ENCODE peak calls at places on chromosomes 12 and 14, in six cellular contexts. M is adrenal gland; E is RWPE2; S is K562; I is heart left ventricle; L is CD8-positive, alpha-beta memory T cell. C is an unnamed sample. For H3K27me3 and H3K4me1, the result is how much of the 10 kb centered on the place peaks cover.

GRCh38 chr14:106622200-106622745 is 1095.9 kb downstream of the TMEM121 start:
- DNase-seq in M (no peak), E (no peak), S (no peak), I (no peak), L (no peak), C (peak)

GRCh38 chr12:66111605-66112004 is 18.9 kb downstream of the LLPH start:
- DNase-seq in M (no peak), E (no peak), S (no peak), I (no peak), L (no peak), C (no peak)

GRCh38 chr12:69641546-69641945 is 30.8 kb upstream of the LRRC10 start:
- DNase-seq in M (no peak), E (no peak), S (no peak), I (no peak), L (no peak), C (no peak)

GRCh38 chr12:77772606-77773298 is 57.9 kb upstream of the NAV3 start:
- DNase-seq in M (no peak), E (no peak), S (no peak), I (no peak), L (no peak), C (no peak)

GRCh38 chr14:58677525-58677924 is 39.8 kb downstream of the DACT1 start:
- DNase-seq in M (no peak), E (no peak), S (no peak), I (no peak), L (no peak), C (peak)

GRCh38 chr14:83419420-83419819 is 1885.8 kb upstream of the SEL1L start:
- DNase-seq in M (no peak), E (no peak), S (no peak), I (no peak), L (no peak), C (no peak)

GRCh38 chr12:7833831-7834230 is 38.9 kb downstream of the SLC2A14 start:
- DNase-seq in M (no peak), E (no peak), S (no peak), I (no peak), L (no peak), C (no peak)

GRCh38 chr12:774051-774614 is 21.8 kb downstream of the WNK1 start:
- DNase-seq in M (no peak), E (no peak), S (no peak), I (no peak), L (no peak), C (no peak)

GRCh38 chr14:88468396-88468795 is 82.9 kb downstream of the SPATA7 start:
- DNase-seq in M (peak), E (no peak), S (no peak), I (no peak), L (no peak), C (no peak)

GRCh38 chr14:43651896-43652295 is 855.2 kb downstream of the FSCB start:
- DNase-seq in M (no peak), E (no peak), S (no peak), I (no peak), L (no peak), C (no peak)

GRCh38 chr12:102216086-102216691 is 18.6 kb upstream of the PMCH start:
- DNase-seq in M (no peak), E (no peak), S (no peak), I (no peak), L (no peak), C (no peak)

GRCh38 chr12:51788876-51789275 is 59.6 kb downstream of the FIGNL2 start:
- DNase-seq in M (no peak), E (no peak), S (no peak), I (no peak), L (no peak), C (no peak)

GRCh38 chr12:3377056-3377455 is 113.9 kb upstream of the PRMT8 start:
- DNase-seq in M (no peak), E (no peak), S (no peak), I (no peak), L (no peak), C (no peak)

GRCh38 chr12:66036317-66036716 is 94.2 kb downstream of the LLPH start:
- DNase-seq in M (peak), E (peak), S (no peak), I (peak), L (no peak), C (no peak)

GRCh38 chr12:132837693-132838463 is 9.2 kb upstream of the GOLGA3 start:
- DNase-seq in M (no peak), E (no peak), S (no peak), I (no peak), L (no peak), C (no peak)

GRCh38 chr14:54570651-54571415 is 3.9 kb downstream of the SAMD4A start:
- DNase-seq in M (no peak), E (no peak), S (no peak), I (no peak), L (no peak), C (peak)

GRCh38 chr14:58977366-58977765 is 211.1 kb upstream of the DAAM1 start:
- DNase-seq in M (no peak), E (no peak), S (no peak), I (no peak), L (no peak), C (no peak)

GRCh38 chr12:45388545-45388944 is 172.7 kb downstream of the ANO6 start:
- DNase-seq in M (peak), E (no peak), S (no peak), I (no peak), L (no peak), C (peak)

GRCh38 chr14:21894003-21894897 is 220.6 kb upstream of the OR4E1 start:
- DNase-seq in M (no peak), E (no peak), S (no peak), I (no peak), L (peak), C (peak)

GRCh38 chr14:64117671-64118402 is 176.3 kb downstream of the ESR2 start:
- DNase-seq in M (no peak), E (peak), S (no peak), I (peak), L (no peak), C (no peak)

GRCh38 chr12:19220861-19221466 is 91.4 kb downstream of the PLEKHA5 start:
- DNase-seq in M (no peak), E (no peak), S (no peak), I (no peak), L (no peak), C (no peak)

GRCh38 chr12:50041461-50041860 is 15.9 kb upstream of the ASIC1 start:
- DNase-seq in M (no peak), E (no peak), S (no peak), I (no peak), L (no peak), C (no peak)

GRCh38 chr14:104287301-104288009 is 149.1 kb downstream of the KIF26A start:
- DNase-seq in M (no peak), E (peak), S (no peak), I (peak), L (no peak), C (no peak)

DNA sequence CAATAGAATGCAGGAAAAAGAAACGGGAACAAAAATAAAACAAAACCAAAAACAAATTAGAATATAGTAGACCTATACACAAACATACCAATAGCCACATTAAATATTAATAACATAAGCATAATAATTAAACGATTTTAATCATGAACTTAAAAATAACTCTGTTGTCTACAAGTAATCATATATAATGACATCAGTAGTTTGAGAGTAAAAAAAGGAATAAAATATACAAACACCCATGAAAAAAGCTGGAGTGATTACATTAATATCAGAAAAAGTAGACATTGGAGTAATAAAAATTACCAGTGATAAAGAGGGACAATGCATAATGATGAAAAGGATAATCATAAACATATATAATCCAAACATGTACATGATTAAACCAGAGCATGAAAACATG is 181.8 kb downstream of the ATXN7L3B start:
- DNase-seq in M (no peak), E (no peak), S (no peak), I (no peak), L (no peak), C (no peak)
- H3K27me3 ChIP-seq in M (under half), E (under half), S (under half), I (under half), L (under half), C (under half)

GRCh38 chr12:27575099-27575779 is 51.2 kb downstream of the PPFIBP1 start:
- DNase-seq in M (no peak), E (no peak), S (no peak), I (no peak), L (no peak), C (no peak)
- H3K4me1 ChIP-seq in M (under half), E (under half), S (under half), I (half or more), L (under half), C (under half)

GRCh38 chr14:75291331-75291730 is 12.7 kb downstream of the FOS start:
- DNase-seq in M (no peak), E (no peak), S (no peak), I (no peak), L (no peak), C (no peak)

GRCh38 chr14:75294649-75295033 is 16.0 kb downstream of the FOS start:
- DNase-seq in M (no peak), E (no peak), S (peak), I (no peak), L (no peak), C (no peak)

GRCh38 chr14:75293920-75294648 is 15.5 kb downstream of the FOS start:
- DNase-seq in M (peak), E (peak), S (peak), I (peak), L (peak), C (peak)

GRCh38 chr14:75292016-75292646 is 13.5 kb downstream of the FOS start:
- DNase-seq in M (no peak), E (no peak), S (no peak), I (no peak), L (no peak), C (no peak)

GRCh38 chr14:75292886-75293285 is 14.3 kb downstream of the FOS start:
- DNase-seq in M (no peak), E (no peak), S (no peak), I (no peak), L (no peak), C (no peak)
- H3K4me3 ChIP-seq in M (no peak), E (no peak), S (no peak), I (no peak), L (no peak), C (no peak)

DNA sequence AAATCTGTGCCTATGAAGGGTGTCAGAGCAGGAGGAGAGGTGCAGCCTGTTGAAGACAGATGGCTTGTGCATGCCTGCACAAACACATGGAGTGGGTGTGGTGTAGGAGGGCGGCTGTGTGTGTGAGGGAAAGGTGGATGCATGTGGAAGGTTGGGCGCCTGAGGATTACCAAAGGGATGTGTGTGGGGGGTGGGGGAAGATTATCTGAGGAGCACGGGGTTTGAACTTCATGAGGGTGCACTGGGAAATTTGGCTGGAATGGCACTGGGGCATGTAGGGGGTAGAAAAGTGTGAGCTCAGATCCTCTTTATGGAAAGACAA is 2.7 kb downstream of the NTF3 start:
- DNase-seq in M (no peak), E (no peak), S (no peak), I (no peak), L (no peak), C (peak)
- H3K27me3 ChIP-seq in M (under half), E (half or more), S (under half), I (under half), L (under half), C (under half)

DNA sequence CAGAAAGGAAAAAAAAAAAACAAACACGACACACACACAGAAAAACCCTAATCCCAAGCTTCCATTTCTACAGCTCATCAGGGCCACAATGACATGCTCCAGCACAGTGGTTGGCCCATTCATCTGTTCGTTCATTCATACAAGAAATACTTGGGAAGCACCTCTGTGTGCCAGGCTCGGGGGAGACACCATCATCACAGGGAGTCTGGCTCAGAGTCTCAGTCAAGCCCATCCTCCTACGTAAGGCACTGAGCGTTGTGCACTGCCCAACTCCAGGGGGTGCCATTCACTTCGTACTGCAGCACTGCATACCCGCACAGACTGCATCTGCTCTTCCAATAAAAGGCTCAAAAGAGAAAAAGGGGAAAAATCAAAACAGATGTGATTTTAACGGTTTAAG is 15.3 kb downstream of the VPS37B start:
- DNase-seq in M (no peak), E (no peak), S (no peak), I (no peak), L (no peak), C (no peak)
- H3K4me1 ChIP-seq in M (under half), E (under half), S (under half), I (half or more), L (half or more), C (under half)

DNA sequence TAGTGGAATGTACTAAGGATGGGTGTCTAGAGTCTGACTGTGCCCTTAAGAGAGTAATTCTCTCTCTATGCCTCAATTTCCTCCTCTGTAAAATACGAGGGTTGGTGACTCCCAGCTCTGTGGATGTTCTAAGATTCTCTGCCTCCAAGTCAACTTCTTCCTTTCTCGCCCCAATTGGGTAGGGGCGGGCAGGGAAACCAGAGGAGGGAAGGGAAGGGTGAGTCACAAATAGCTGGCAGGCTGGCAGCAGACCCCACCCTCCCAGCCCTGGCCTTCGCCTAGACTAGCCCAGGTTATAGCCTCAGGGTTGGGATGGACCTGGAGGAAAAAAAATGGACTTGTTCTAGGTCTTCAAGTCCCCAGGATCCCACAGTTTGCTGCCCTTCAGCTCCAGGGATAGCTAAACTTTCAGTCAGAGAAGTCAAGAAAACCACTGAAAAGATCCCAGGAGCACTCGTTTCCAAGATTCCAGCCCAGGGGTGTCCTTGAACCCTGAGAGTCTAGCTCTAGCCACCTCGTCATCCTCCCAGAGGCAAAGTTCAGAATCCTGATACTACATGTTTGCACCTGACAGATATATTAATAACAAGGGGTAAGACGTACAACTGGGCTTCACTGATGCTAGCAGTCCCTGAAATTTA is 2.3 kb downstream of the DGKA start:
- DNase-seq in M (no peak), E (peak), S (no peak), I (no peak), L (no peak), C (peak)
- H3K4me3 ChIP-seq in M (no peak), E (peak), S (no peak), I (no peak), L (peak), C (peak)

GRCh38 chr12:131383741-131384543 is 326.9 kb upstream of the SFSWAP start:
- DNase-seq in M (no peak), E (no peak), S (no peak), I (no peak), L (no peak), C (no peak)

GRCh38 chr12:131386781-131387180 is 324.1 kb upstream of the SFSWAP start:
- DNase-seq in M (no peak), E (no peak), S (no peak), I (no peak), L (no peak), C (no peak)

GRCh38 chr12:131384544-131384855 is 326.4 kb upstream of the SFSWAP start:
- DNase-seq in M (no peak), E (no peak), S (no peak), I (no peak), L (no peak), C (no peak)

GRCh38 chr12:131386167-131386521 is 324.7 kb upstream of the SFSWAP start:
- DNase-seq in M (no peak), E (no peak), S (no peak), I (no peak), L (no peak), C (no peak)

DNA sequence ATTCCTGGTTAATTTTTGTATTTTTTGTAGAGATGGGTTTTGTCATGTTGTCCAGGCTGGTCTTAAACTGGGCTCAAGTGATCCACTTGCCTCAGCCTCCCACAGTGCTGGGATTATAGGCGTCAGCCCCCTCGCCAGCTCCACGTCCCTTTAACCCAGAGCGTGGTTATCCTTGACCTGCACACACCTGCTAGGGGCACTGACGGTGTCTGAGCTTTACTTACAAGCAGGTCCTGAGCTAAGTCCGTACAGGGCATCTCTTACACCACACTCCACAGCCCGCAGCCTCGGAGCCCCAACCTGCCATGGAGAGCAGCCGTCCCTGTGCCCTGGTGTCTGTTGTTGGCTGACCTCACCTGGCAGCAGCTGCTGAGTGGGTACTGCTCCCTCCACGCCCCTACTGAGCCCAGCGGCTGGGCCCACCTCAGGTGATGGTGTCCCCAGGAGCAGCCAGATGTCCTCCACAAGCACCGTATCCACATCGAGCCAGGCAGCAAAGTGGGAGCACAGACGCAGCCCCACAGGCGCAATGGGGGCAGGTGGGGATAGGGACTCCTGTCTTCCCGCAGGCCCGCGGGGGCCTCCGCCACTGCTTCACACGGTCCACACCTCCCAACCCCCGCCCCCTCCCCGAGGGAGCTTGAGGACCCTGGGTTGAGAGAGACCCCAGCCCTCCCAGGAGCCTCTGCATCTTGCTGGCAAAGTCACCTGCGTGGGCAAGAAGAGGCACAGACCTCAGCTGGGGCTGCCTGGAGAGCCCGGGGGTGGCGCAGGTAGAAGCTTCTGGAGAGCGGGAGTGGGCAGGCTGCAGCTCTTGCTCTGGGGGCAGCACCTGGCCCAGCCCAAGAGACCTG is 325.4 kb upstream of the SFSWAP start:
- DNase-seq in M (no peak), E (no peak), S (no peak), I (no peak), L (no peak), C (no peak)
- H3K27me3 ChIP-seq in M (under half), E (under half), S (half or more), I (under half), L (under half), C (under half)

DNA sequence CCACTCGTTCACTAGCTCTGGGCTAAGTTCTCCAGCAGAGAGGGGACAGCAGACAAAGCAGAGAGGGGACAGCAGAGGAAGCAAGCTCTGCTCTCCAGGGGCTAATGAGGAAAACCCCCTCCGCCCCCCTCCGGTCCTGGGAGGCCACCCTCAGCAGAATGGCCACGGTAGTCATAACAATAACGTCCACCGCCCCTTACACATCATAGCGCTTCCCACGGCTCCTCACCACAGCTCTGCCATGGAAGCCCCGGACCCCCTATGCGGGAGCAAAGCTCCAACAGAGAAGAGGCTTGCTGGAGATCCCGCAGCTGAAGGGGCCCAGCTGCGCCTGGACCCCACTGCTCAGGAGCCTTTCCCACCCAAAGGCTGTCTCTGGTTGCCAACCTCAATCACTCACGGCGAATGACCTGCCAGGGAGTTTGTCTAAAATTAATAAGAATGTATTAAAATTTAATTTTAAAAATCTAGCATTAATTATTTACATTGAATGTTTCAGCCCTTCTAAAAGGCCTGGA is 17.4 kb downstream of the BEGAIN start:
- DNase-seq in M (no peak), E (no peak), S (no peak), I (no peak), L (no peak), C (no peak)
- H3K4me1 ChIP-seq in M (under half), E (under half), S (under half), I (under half), L (under half), C (under half)

C was measured in small intestine.